ENCODE peak calls at places on chromosomes 1 and 21, in four cellular contexts. X is stomach, Z is cardiac fibroblast, Q is GM06990. E is an unnamed sample.
A peak's percentile ranks its signal among the peaks of the same experiment; 100 is the strongest.

GRCh38 chr1:84434756-84435142 is 36.5 kb downstream of the DNASE2B start:
- DNase-seq in X (no peak), Z (no peak), Q (no peak), E (no peak)

GRCh38 chr1:52037402-52037814 is 3.8 kb upstream of the KTI12 start:
- DNase-seq in X (no peak), Z (peak; percentile 61), Q (no peak), E (no peak)

GRCh38 chr21:33011462-33011861 is 14.3 kb upstream of the OLIG2 start:
- DNase-seq in X (no peak), Z (peak; percentile 40), Q (no peak), E (peak; percentile 12)

GRCh38 chr1:110749960-110750359 is 75.2 kb upstream of the KCNA3 start:
- DNase-seq in X (no peak), Z (no peak), Q (no peak), E (no peak)

GRCh38 chr1:8435569-8436071 is 117.7 kb downstream of the SLC45A1 start:
- DNase-seq in X (no peak), Z (no peak), Q (no peak), E (no peak)

GRCh38 chr1:236489710-236490377 is 33.9 kb upstream of the LGALS8 start:
- DNase-seq in X (peak; percentile 31), Z (peak; percentile 79), Q (no peak), E (peak; percentile 16)

GRCh38 chr1:67575861-67576260 is 109.1 kb upstream of the GADD45A start:
- DNase-seq in X (no peak), Z (peak; percentile 88), Q (no peak), E (no peak)

GRCh38 chr1:66331641-66332523 is 202.1 kb upstream of the SGIP1 start:
- DNase-seq in X (peak; percentile 60), Z (peak; percentile 92), Q (peak; percentile 56), E (peak; percentile 67)

GRCh38 chr1:201399352-201400126 is 415 bp upstream of the LAD1 start:
- DNase-seq in X (peak; percentile 84), Z (no peak), Q (no peak), E (peak; percentile 93)

GRCh38 chr1:43292679-43293078 is 7.3 kb upstream of the C1orf210 start:
- DNase-seq in X (no peak), Z (no peak), Q (no peak), E (no peak)

GRCh38 chr1:206933333-206933945 is 11.7 kb upstream of the FCMR start:
- DNase-seq in X (peak; percentile 57), Z (no peak), Q (peak; percentile 56), E (peak; percentile 64)

GRCh38 chr1:230772457-230773395 is 25.5 kb downstream of the CAPN9 start:
- DNase-seq in X (peak; percentile 48), Z (peak; percentile 78), Q (no peak), E (peak; percentile 62)

GRCh38 chr1:111197598-111198289 is 2.7 kb downstream of the DENND2D start:
- DNase-seq in X (no peak), Z (peak; percentile 54), Q (peak; percentile 59), E (peak; percentile 27)

GRCh38 chr1:56469640-56470371 is 109.6 kb downstream of the PLPP3 start:
- DNase-seq in X (no peak), Z (peak; percentile 70), Q (no peak), E (no peak)

GRCh38 chr1:175178456-175178855 is 14.1 kb downstream of the KIAA0040 start:
- DNase-seq in X (no peak), Z (no peak), Q (no peak), E (no peak)

GRCh38 chr1:58896211-58897183 is 112.7 kb upstream of the JUN start:
- DNase-seq in X (peak; percentile 89), Z (no peak), Q (no peak), E (peak; percentile 62)

GRCh38 chr1:112335351-112335750 is 60.7 kb upstream of the CTTNBP2NL start:
- DNase-seq in X (no peak), Z (no peak), Q (no peak), E (no peak)

GRCh38 chr1:201742476-201742875 is 86.5 kb upstream of the IPO9 start:
- DNase-seq in X (no peak), Z (no peak), Q (no peak), E (no peak)

GRCh38 chr1:170032531-170033295 is 41.8 kb downstream of the KIFAP3 start:
- DNase-seq in X (no peak), Z (peak; percentile 9), Q (no peak), E (no peak)

GRCh38 chr1:190477687-190478192 is at the start of gene BRINP3:
- DNase-seq in X (no peak), Z (no peak), Q (no peak), E (no peak)

GRCh38 chr1:71921935-71922559 is 360.3 kb downstream of the NEGR1 start:
- DNase-seq in X (no peak), Z (no peak), Q (no peak), E (no peak)

GRCh38 chr1:231841616-231842344 is 215.2 kb downstream of the DISC1 start:
- DNase-seq in X (no peak), Z (peak; percentile 64), Q (no peak), E (peak; percentile 40)

GRCh38 chr1:166129006-166129405 is 37.8 kb downstream of the FAM78B start:
- DNase-seq in X (no peak), Z (no peak), Q (no peak), E (no peak)

GRCh38 chr1:1482856-1483255 is 11.3 kb downstream of the ATAD3B start:
- DNase-seq in X (no peak), Z (no peak), Q (no peak), E (no peak)

GRCh38 chr1:192376387-192376786 is 59.6 kb downstream of the RGS21 start:
- DNase-seq in X (no peak), Z (no peak), Q (no peak), E (no peak)

GRCh38 chr21:25457411-25457810 is 149.9 kb downstream of the MRPL39 start:
- DNase-seq in X (no peak), Z (peak; percentile 41), Q (peak; percentile 84), E (no peak)

GRCh38 chr1:151526735-151527520 is 13.2 kb upstream of the TUFT1 start:
- DNase-seq in X (no peak), Z (no peak), Q (no peak), E (no peak)

GRCh38 chr1:112444269-112444668 is 48.3 kb downstream of the CTTNBP2NL start:
- DNase-seq in X (no peak), Z (no peak), Q (no peak), E (no peak)

GRCh38 chr21:25002676-25003075 is 604.6 kb downstream of the MRPL39 start:
- DNase-seq in X (no peak), Z (no peak), Q (no peak), E (no peak)

GRCh38 chr1:53586765-53587164 is 127.6 kb downstream of the DMRTB1 start:
- DNase-seq in X (peak; percentile 13), Z (no peak), Q (no peak), E (no peak)

GRCh38 chr1:173635116-173635515 is at the start of gene TEX50:
- DNase-seq in X (no peak), Z (no peak), Q (no peak), E (no peak)

GRCh38 chr1:150507912-150508864 is at the start of gene ECM1:
- DNase-seq in X (peak; percentile 33), Z (peak; percentile 81), Q (no peak), E (peak; percentile 30)

GRCh38 chr1:2980073-2980791 is 41.0 kb upstream of the ACTRT2 start:
- DNase-seq in X (no peak), Z (no peak), Q (no peak), E (no peak)

GRCh38 chr1:23477359-23478144 is 6.4 kb downstream of the ASAP3 start:
- DNase-seq in X (no peak), Z (no peak), Q (no peak), E (no peak)

GRCh38 chr1:231778009-231778719 is 151.6 kb downstream of the DISC1 start:
- DNase-seq in X (no peak), Z (peak; percentile 54), Q (no peak), E (peak; percentile 78)

GRCh38 chr1:56301791-56302190 is 277.6 kb downstream of the PLPP3 start:
- DNase-seq in X (no peak), Z (peak; percentile 83), Q (no peak), E (no peak)

GRCh38 chr1:35691571-35692220 is 27.0 kb downstream of the C1orf216 start:
- DNase-seq in X (no peak), Z (no peak), Q (no peak), E (no peak)

GRCh38 chr1:63746129-63746864 is 27.5 kb upstream of the ROR1 start:
- DNase-seq in X (no peak), Z (peak; percentile 69), Q (no peak), E (no peak)

GRCh38 chr1:13871916-13872315 is 171.9 kb downstream of the PRDM2 start:
- DNase-seq in X (no peak), Z (no peak), Q (no peak), E (no peak)

GRCh38 chr1:92698932-92699331 is 86.0 kb downstream of the EVI5 start:
- DNase-seq in X (no peak), Z (no peak), Q (no peak), E (no peak)

GRCh38 chr21:39663066-39663465 is 50.3 kb downstream of the B3GALT5 start:
- DNase-seq in X (no peak), Z (no peak), Q (no peak), E (no peak)
- TF ChIP-seq CTCF in X (no peak), Z (no peak), Q (no peak), E (no peak)

DNA sequence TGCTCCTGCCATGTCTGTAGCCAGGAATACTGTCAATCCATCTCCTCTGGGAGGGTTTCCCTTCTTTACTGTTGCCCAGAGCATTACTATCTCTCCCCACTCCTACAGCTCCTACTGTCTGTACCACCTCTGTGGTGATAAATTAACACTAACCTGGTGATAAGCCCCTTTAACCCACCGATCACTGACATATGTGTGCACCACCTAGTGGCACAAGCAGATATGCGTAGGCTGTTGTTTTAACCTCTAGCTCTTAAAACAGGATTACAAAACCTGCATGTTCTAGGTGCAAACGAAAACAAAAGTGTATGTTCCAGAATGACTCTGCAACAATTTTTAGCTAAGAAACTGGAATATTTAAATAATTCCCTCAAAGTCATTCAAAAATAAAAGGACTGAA is 93.9 kb upstream of the BEND5 start:
- DNase-seq in X (no peak), Z (peak; percentile 27), Q (no peak), E (peak; percentile 32)
- TF ChIP-seq CTCF in X (no peak), Z (peak; percentile 59), Q (peak; percentile 78), E (peak; percentile 45)

GRCh38 chr1:44819594-44820327 is 11.4 kb downstream of the BTBD19 start:
- DNase-seq in X (peak; percentile 79), Z (peak; percentile 94), Q (peak; percentile 83), E (peak; percentile 74)
- TF ChIP-seq CTCF in X (no peak), Z (no peak), Q (no peak), E (no peak)

GRCh38 chr21:39788383-39788782 is 43.4 kb downstream of the IGSF5 start:
- DNase-seq in X (peak; percentile 78), Z (peak; percentile 67), Q (no peak), E (peak; percentile 73)
- TF ChIP-seq CTCF in X (peak; percentile 69), Z (peak; percentile 6), Q (no peak), E (peak; percentile 55)